ENCODE peak calls at places on chromosome 7, in eight cellular contexts. J, O, Y, Q, N, B, H and S are unnamed samples.

GRCh38 chr7:122166708-122167107 is 22.7 kb upstream of the AASS start:
- DNase-seq in H (peak; percentile 22), O (no peak), Q (no peak), N (no peak), Y (no peak), B (no peak), J (no peak), S (peak; percentile 58)

GRCh38 chr7:128550920-128551319 is 74.4 kb downstream of the METTL2B start:
- DNase-seq in J (no peak), H (no peak), B (no peak), Q (no peak), Y (no peak), N (no peak), O (no peak), S (no peak)

GRCh38 chr7:45658716-45659495 is 84.7 kb downstream of the ADCY1 start:
- DNase-seq in Q (no peak), J (peak; percentile 53), H (no peak), O (no peak), Y (no peak), N (peak; percentile 14), B (no peak), S (no peak)

GRCh38 chr7:76260171-76260703 is 42.2 kb upstream of the HSPB1 start:
- DNase-seq in Q (no peak), O (peak; percentile 98), B (no peak), Y (peak; percentile 32), H (peak; percentile 34), J (peak; percentile 87), N (no peak), S (no peak)

GRCh38 chr7:54810401-54810800 is 51.4 kb upstream of the SEC61G start:
- DNase-seq in Q (no peak), B (no peak), J (no peak), Y (no peak), N (no peak), O (no peak), H (no peak), S (peak; percentile 22)

GRCh38 chr7:120716306-120716705 is 141.6 kb downstream of the TSPAN12 start:
- DNase-seq in Y (no peak), B (no peak), N (no peak), O (no peak), Q (no peak), J (no peak), H (no peak), S (no peak)

GRCh38 chr7:16774986-16775385 is 21.4 kb downstream of the TSPAN13 start:
- DNase-seq in J (no peak), N (no peak), H (peak; percentile 78), O (no peak), Q (no peak), B (no peak), Y (no peak), S (no peak)

GRCh38 chr7:143240323-143241168 is 18.7 kb downstream of the TAS2R40 start:
- DNase-seq in B (peak; percentile 33), O (peak; percentile 68), H (peak; percentile 85), J (peak; percentile 81), N (peak; percentile 74), Q (peak; percentile 68), Y (peak; percentile 70), S (peak; percentile 90)

GRCh38 chr7:47104206-47104549 is 477.7 kb downstream of the TNS3 start:
- DNase-seq in Y (no peak), N (no peak), B (no peak), O (no peak), J (no peak), H (no peak), Q (no peak), S (no peak)

GRCh38 chr7:110988890-110989501 is 101.9 kb upstream of the LRRN3 start:
- DNase-seq in Q (no peak), J (no peak), B (no peak), O (no peak), Y (no peak), N (no peak), H (no peak), S (no peak)

GRCh38 chr7:163298-163695 is 29.1 kb upstream of the FAM20C start:
- DNase-seq in J (no peak), Q (no peak), H (no peak), Y (no peak), N (no peak), O (no peak), B (no peak), S (no peak)

GRCh38 chr7:75920431-75921161 is 5.6 kb downstream of the POR start:
- DNase-seq in Y (no peak), N (peak; percentile 47), Q (no peak), B (no peak), H (no peak), O (no peak), J (no peak), S (no peak)

GRCh38 chr7:125481323-125481722 is 551.7 kb upstream of the POT1 start:
- DNase-seq in J (no peak), Y (no peak), Q (no peak), B (no peak), N (no peak), O (no peak), H (no peak), S (no peak)

GRCh38 chr7:107742678-107743566 is 1.0 kb upstream of the CBLL1 start:
- DNase-seq in N (peak; percentile 57), O (peak; percentile 60), H (no peak), Y (no peak), J (peak; percentile 71), B (peak; percentile 55), Q (no peak), S (no peak)

GRCh38 chr7:107746006-107746405 is 2.1 kb downstream of the CBLL1 start:
- DNase-seq in Y (no peak), O (no peak), B (no peak), H (no peak), N (no peak), J (no peak), Q (no peak), S (no peak)

GRCh38 chr7:107744345-107744750 is 406 bp downstream of the CBLL1 start:
- DNase-seq in Y (no peak), J (no peak), H (no peak), B (no peak), N (no peak), O (no peak), Q (no peak), S (no peak)

DNA sequence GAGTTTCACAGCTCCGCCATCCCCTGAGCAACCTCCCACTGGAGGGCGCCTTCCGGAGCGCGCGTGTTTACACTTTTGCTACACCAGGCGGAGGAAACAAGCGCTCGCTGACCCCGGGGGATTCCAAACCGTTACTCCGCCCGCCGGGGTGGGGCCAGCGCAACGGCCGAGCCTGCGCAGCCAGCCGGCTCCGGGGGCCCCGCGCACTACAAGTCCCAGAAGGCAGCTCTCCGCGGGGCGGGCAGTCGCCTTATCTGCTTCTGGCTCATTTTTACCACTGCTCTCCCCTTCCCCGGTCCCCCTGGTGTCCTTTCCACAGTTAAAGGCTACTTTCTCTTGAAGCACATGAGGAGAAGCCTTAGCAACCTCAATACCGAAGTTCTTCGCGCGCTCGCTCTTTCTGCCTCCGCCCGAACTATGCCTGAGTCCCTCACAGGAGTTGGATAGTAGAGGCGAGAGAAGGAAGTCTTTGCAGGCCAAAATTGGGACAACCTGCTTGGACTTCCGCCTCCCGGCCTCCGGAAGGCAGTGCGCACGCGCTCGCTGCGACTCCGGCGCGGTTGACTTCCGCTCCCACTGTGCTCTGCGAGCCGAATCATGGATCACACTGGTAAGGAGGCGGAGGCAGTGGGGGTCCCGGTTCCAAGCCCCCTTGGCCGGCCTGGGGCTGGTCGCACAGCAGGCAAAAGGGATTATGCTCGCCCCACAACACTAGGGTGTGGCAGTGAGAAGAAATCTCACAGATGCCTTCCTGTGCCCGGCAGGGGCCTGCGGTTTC is at the start of gene CBLL1:
- DNase-seq in Y (peak; percentile 87), B (peak; percentile 97), Q (peak; percentile 87), N (peak; percentile 96), J (peak; percentile 97), H (peak; percentile 97), O (peak; percentile 97), S (peak; percentile 98)
- TF ChIP-seq CTCF in Y (peak; percentile 62), B (peak; percentile 66), Q (peak; percentile 81), N (peak; percentile 73), J (peak; percentile 84), H (peak; percentile 64), O (peak; percentile 93), S (peak; percentile 87)

DNA sequence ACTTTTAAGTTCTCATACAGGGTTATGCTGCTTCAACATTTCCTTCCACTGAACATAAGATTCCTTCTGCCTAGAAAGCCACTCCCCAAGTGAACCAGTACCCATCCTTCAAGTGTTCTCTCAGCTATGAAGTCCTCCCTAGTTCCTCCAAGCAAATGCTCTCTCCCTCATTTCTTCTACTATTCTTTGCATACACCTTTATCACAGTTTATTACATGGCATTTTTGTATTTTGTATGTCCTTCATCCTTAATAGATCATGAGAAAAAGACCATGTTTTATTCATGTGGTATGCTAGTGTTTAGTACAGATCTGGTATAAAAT is 1.9 kb downstream of the SYPL1 start:
- DNase-seq in B (no peak), Y (no peak), H (peak; percentile 33), O (no peak), J (no peak), Q (no peak), N (no peak), S (peak; percentile 9)
- H3K4me3 ChIP-seq in B (peak overlapping the region; percentile 66), Y (no peak overlapping the region), H (peak overlapping the region; percentile 82), O (peak overlapping the region; percentile 91), J (peak overlapping the region; percentile 62), Q (peak overlapping the region; percentile 81), N (peak overlapping the region; percentile 81), S (no peak overlapping the region)

GRCh38 chr7:105839271-105839670 is 37.1 kb downstream of the ATXN7L1 start:
- DNase-seq in N (no peak), J (no peak), O (no peak), Q (no peak), Y (no peak), H (no peak), B (no peak), S (no peak)
- TF ChIP-seq CTCF in N (no peak), J (no peak), O (no peak), Q (no peak), Y (no peak), H (no peak), B (no peak), S (no peak)

DNA sequence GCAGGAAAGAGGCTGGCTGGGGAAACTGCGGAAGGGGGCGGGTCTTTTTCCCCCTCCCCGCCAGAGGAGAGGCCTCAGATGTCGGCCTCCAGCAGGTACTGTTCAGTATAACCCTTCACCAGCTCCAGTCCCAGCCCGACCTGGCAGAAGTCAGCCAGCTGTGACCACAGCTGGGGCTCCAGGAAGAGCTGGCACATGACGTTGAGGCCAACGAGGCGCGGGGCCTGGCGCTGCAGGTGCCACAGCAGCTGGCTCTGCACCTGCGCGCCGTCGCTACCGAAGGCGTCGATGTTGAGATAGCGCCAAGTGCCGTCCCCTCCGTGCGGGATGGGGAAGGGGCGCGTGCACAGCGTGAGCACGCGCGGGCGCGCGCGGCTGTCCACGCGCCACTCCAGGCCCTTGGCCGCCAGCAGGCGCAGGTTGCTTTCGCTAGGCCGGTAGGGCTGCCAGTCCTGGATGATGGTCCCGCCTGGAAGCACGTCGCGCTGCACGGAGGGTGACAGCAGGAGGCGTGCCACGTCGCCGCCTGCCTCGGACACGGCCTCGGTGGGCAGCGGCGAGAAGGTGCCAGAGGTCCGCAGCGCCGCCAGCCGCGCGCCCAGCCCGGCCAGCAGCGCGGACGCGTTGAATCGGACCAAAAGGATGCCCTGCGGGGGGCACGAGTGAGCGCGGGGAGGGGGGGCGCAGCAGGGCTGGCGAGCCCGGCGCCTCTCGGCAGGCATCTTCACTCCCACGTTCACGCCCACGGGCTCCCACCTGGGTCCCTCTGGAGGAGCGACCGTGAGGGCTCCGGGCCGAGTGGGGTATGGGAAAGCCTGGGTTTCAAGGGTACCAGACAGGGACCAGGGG is 6.9 kb upstream of the VGF start:
- DNase-seq in B (no peak), Q (no peak), H (no peak), J (no peak), N (no peak), Y (no peak), O (peak; percentile 36), S (no peak)
- H3K4me3 ChIP-seq in B (no peak overlapping the region), Q (peak overlapping the region; percentile 46), H (no peak overlapping the region), J (no peak overlapping the region), N (no peak overlapping the region), Y (peak overlapping the region; percentile 49), O (no peak overlapping the region), S (no peak overlapping the region)

GRCh38 chr7:103325744-103326143 is 18.8 kb downstream of the DNAJC2 start:
- DNase-seq in J (no peak), B (no peak), Q (no peak), N (no peak), Y (no peak), O (no peak), H (no peak), S (no peak)
- TF ChIP-seq CTCF in J (no peak), B (no peak), Q (no peak), N (no peak), Y (no peak), O (no peak), H (no peak), S (no peak)